ENCODE peak calls at places on chromosomes 13 and 19, in eight cellular contexts. Z, C, R, P, F, X, B and Q are unnamed samples.

GRCh38 chr19:34120846-34121639 is 51.3 kb upstream of the LSM14A start:
- DNase-seq in Z (no peak), C (no peak), R (peak), P (no peak), F (peak), X (peak), B (peak), Q (peak)

GRCh38 chr19:18789883-18790565 is 1.1 kb downstream of the COMP start:
- DNase-seq in Z (no peak), C (no peak), R (peak), P (no peak), F (no peak), X (no peak), B (no peak), Q (no peak)

GRCh38 chr13:90750021-90750420 is 597.5 kb upstream of the MIR17HG start:
- DNase-seq in Z (no peak), C (no peak), R (no peak), P (no peak), F (no peak), X (no peak), B (no peak), Q (no peak)

GRCh38 chr13:32150239-32150638 is 118.7 kb downstream of the FRY start:
- DNase-seq in Z (peak), C (no peak), R (no peak), P (peak), F (no peak), X (no peak), B (peak), Q (no peak)

GRCh38 chr13:40790232-40790631 is 821 bp downstream of the SLC25A15 start:
- DNase-seq in Z (no peak), C (no peak), R (no peak), P (no peak), F (no peak), X (peak), B (no peak), Q (no peak)

GRCh38 chr19:677201-677600 is 1.0 kb downstream of the FSTL3 start:
- DNase-seq in Z (peak), C (peak), R (no peak), P (peak), F (no peak), X (peak), B (peak), Q (no peak)

GRCh38 chr13:97194473-97194872 is 27.7 kb upstream of the MBNL2 start:
- DNase-seq in Z (no peak), C (peak), R (no peak), P (no peak), F (no peak), X (no peak), B (peak), Q (no peak)

GRCh38 chr13:27130223-27131015 is 41.2 kb downstream of the USP12 start:
- DNase-seq in Z (no peak), C (no peak), R (no peak), P (no peak), F (no peak), X (no peak), B (peak), Q (no peak)

GRCh38 chr19:16825312-16826168 is 3.7 kb upstream of the SIN3B start:
- DNase-seq in Z (peak), C (peak), R (no peak), P (peak), F (no peak), X (no peak), B (no peak), Q (no peak)

GRCh38 chr13:76723551-76724232 is 162.5 kb downstream of the KCTD12 start:
- DNase-seq in Z (no peak), C (peak), R (no peak), P (peak), F (no peak), X (no peak), B (peak), Q (no peak)

GRCh38 chr19:42619271-42619670 is 24.5 kb upstream of the CEACAM8 start:
- DNase-seq in Z (no peak), C (no peak), R (no peak), P (no peak), F (no peak), X (no peak), B (no peak), Q (no peak)

DNA sequence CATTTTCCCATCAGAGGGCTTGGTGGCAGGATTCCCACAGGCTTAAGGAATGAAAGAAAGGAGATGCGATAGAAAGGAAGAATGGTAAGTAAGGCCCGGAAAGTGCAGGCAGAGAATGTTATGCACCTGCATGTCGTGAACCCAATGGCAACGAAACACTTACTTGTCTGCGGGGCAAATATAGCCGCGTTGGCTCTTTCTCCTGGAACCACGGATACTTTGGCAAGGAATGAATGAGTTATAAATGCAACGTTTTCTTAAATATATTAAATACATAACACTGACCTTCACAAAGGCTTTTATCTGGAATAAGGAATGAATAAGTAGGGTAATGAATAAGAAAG is 192.1 kb downstream of the KATNAL1 start:
- DNase-seq in Z (no peak), C (no peak), R (no peak), P (no peak), F (no peak), X (no peak), B (no peak), Q (no peak)
- TF ChIP-seq CTCF in Z (no peak), C (no peak), R (no peak), P (no peak), F (peak), X (no peak), B (no peak), Q (no peak)

GRCh38 chr13:43116242-43116641 is 92.9 kb downstream of the DNAJC15 start:
- DNase-seq in Z (no peak), C (no peak), R (no peak), P (no peak), F (no peak), X (no peak), B (no peak), Q (no peak)
- TF ChIP-seq CTCF in Z (no peak), C (no peak), R (peak), P (no peak), F (no peak), X (no peak), B (no peak), Q (no peak)

DNA sequence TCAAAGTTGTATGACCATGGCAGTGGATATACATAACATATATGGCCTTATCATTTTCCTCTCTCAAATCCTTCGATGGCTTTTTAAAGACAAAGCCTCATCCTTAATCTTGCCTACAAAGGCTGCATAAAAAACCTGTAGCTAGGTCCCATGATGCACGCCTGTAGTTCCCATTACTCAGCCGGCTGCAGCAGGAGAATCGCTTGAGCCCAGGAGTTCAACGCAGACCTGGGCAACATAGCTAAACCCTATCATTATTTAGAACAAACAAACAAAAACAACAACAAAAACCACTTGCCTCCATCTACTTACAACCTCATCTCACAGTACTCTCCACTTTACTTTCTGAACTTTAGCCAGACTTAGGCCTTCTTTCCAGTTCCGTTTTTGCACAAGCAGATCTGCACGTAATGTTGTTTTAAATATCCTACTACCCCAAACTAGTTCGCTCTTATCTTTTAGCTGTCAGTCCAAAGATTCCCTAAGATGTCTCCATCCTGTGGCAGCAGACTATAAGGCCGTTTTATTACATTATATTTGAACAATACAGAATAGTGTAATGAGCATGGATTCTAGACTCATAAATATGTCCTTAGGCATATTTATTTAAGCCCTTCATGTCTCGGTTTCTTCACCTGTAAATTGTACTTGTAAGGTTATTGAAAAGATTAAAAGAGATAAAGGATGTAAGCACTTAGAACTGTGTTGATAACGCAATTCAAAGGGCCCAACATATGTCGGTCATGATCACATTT is 969 bp upstream of the POMP start:
- DNase-seq in Z (no peak), C (no peak), R (no peak), P (no peak), F (no peak), X (no peak), B (peak), Q (no peak)
- TF ChIP-seq CTCF in Z (no peak), C (no peak), R (no peak), P (no peak), F (no peak), X (no peak), B (peak), Q (no peak)

DNA sequence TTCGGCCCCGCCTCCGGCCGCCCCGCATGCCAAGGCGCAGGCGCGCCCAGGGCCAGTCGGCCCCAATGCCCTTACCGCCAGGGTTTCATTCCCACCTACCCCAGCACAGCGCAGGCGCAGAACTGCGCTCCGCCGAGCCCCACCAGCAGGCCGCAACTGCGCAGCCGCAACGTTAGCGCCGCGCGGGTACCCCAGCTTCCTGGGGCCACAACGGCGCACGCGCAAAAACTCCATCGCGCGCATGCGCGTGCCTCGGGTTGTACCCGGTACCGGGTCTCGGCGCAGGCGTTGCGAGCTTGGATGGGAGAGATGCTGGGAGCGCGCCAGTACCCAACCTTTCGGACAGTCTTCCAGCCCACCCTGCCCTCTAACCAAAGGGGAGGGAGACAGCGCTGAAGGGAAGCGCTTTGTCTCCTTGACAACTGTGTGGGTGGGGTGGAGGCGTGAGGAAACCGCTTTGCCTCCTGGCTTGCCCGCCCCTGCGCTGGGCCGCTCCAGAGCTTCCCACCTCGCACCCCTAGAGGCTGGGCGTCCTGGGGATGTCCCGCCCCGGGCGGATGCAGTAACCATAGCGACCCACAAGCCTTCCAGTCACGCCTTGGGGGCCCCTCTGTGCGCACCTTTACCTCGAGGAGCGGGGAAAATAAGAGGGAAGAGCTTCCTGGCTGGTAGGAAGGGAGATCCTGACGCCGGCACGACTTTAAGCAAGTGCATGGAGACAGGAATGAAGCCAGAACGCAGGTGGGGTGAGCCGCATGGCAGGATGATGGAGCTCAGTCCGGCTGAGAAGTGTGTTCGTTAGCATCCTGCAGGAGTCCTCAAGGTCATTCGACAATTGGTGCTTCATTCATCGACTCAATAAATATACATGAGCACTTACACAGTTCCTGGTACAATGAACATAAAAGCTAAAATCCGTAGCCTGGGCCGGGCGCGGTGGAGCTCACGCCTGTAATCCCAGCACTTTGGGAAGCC is 525 bp upstream of the MYPOP start:
- DNase-seq in Z (peak), C (peak), R (peak), P (peak), F (peak), X (peak), B (peak), Q (peak)
- TF ChIP-seq CTCF in Z (peak), C (no peak), R (no peak), P (no peak), F (no peak), X (no peak), B (peak), Q (no peak)

GRCh38 chr13:24313449-24313848 is 4.1 kb downstream of the C1QTNF9 start:
- DNase-seq in Z (no peak), C (no peak), R (no peak), P (no peak), F (no peak), X (no peak), B (peak), Q (no peak)
- TF ChIP-seq CTCF in Z (no peak), C (peak), R (no peak), P (peak), F (peak), X (peak), B (peak), Q (no peak)

GRCh38 chr19:13718733-13719132 is 45.6 kb upstream of the MRI1 start:
- DNase-seq in Z (peak), C (no peak), R (no peak), P (peak), F (no peak), X (peak), B (peak), Q (no peak)
- TF ChIP-seq CTCF in Z (peak), C (peak), R (no peak), P (no peak), F (peak), X (peak), B (peak), Q (no peak)

GRCh38 chr13:60396783-60397692 is at the start of gene TDRD3:
- DNase-seq in Z (peak), C (no peak), R (peak), P (peak), F (peak), X (peak), B (peak), Q (peak)
- TF ChIP-seq CTCF in Z (peak), C (peak), R (peak), P (peak), F (peak), X (peak), B (peak), Q (peak)